ENCODE peak calls at places on chromosomes 16 and 17, in nine cellular contexts. One of them, this sample, is unnamed. For H3K4me1, the result is how much of the 10 kb centered on the place peaks cover.

GRCh38 chr16:19974607-19975006 is 90.0 kb upstream of the GPRC5B start:
- DNase-seq in GM12878: no peak
- DNase-seq in esophagus squamous epithelium: no peak
- DNase-seq in lower lobe of right lung: no peak
- DNase-seq in left ventricle myocardium inferior: no peak
- DNase-seq in uterus: no peak
- DNase-seq in ovary: no peak
- DNase-seq in Peyer's patch: no peak
- DNase-seq in A549: no peak
- DNase-seq in this sample: no peak

GRCh38 chr17:2138318-2138717 is 83.4 kb downstream of the HIC1 start:
- DNase-seq in GM12878: peak
- DNase-seq in esophagus squamous epithelium: no peak
- DNase-seq in lower lobe of right lung: peak
- DNase-seq in left ventricle myocardium inferior: no peak
- DNase-seq in uterus: no peak
- DNase-seq in ovary: no peak
- DNase-seq in Peyer's patch: peak
- DNase-seq in A549: no peak
- DNase-seq in this sample: no peak

GRCh38 chr16:58515871-58516767 is 802 bp downstream of the SETD6 start:
- DNase-seq in GM12878: no peak
- DNase-seq in esophagus squamous epithelium: no peak
- DNase-seq in lower lobe of right lung: peak
- DNase-seq in left ventricle myocardium inferior: no peak
- DNase-seq in uterus: no peak
- DNase-seq in ovary: peak
- DNase-seq in Peyer's patch: peak
- DNase-seq in A549: no peak
- DNase-seq in this sample: peak

GRCh38 chr16:1193143-1193824 is 31.8 kb downstream of the TPSG1 start:
- DNase-seq in GM12878: no peak
- DNase-seq in esophagus squamous epithelium: no peak
- DNase-seq in lower lobe of right lung: no peak
- DNase-seq in left ventricle myocardium inferior: no peak
- DNase-seq in uterus: no peak
- DNase-seq in ovary: no peak
- DNase-seq in Peyer's patch: no peak
- DNase-seq in A549: no peak
- DNase-seq in this sample: no peak

GRCh38 chr16:2341456-2342447 is 1.2 kb upstream of the ABCA3 start:
- DNase-seq in GM12878: no peak
- DNase-seq in esophagus squamous epithelium: no peak
- DNase-seq in lower lobe of right lung: peak
- DNase-seq in left ventricle myocardium inferior: peak
- DNase-seq in uterus: peak
- DNase-seq in ovary: peak
- DNase-seq in Peyer's patch: peak
- DNase-seq in A549: no peak
- DNase-seq in this sample: no peak

GRCh38 chr17:61385869-61386245 is 13.8 kb upstream of the TBX2 start:
- DNase-seq in GM12878: no peak
- DNase-seq in esophagus squamous epithelium: no peak
- DNase-seq in lower lobe of right lung: peak
- DNase-seq in left ventricle myocardium inferior: no peak
- DNase-seq in uterus: no peak
- DNase-seq in ovary: no peak
- DNase-seq in Peyer's patch: no peak
- DNase-seq in A549: no peak
- DNase-seq in this sample: no peak

GRCh38 chr17:77859035-77859360 is 99.5 kb upstream of the TNRC6C start:
- DNase-seq in GM12878: no peak
- DNase-seq in esophagus squamous epithelium: no peak
- DNase-seq in lower lobe of right lung: no peak
- DNase-seq in left ventricle myocardium inferior: no peak
- DNase-seq in uterus: no peak
- DNase-seq in ovary: no peak
- DNase-seq in Peyer's patch: no peak
- DNase-seq in A549: no peak
- DNase-seq in this sample: no peak

GRCh38 chr16:69890891-69891282 is 60.2 kb upstream of the CLEC18A start:
- DNase-seq in GM12878: no peak
- DNase-seq in esophagus squamous epithelium: no peak
- DNase-seq in lower lobe of right lung: no peak
- DNase-seq in left ventricle myocardium inferior: no peak
- DNase-seq in uterus: no peak
- DNase-seq in ovary: no peak
- DNase-seq in Peyer's patch: no peak
- DNase-seq in A549: no peak
- DNase-seq in this sample: no peak

GRCh38 chr17:6366144-6366755 is 68.7 kb downstream of the AIPL1 start:
- DNase-seq in GM12878: no peak
- DNase-seq in esophagus squamous epithelium: no peak
- DNase-seq in lower lobe of right lung: no peak
- DNase-seq in left ventricle myocardium inferior: no peak
- DNase-seq in uterus: no peak
- DNase-seq in ovary: no peak
- DNase-seq in Peyer's patch: no peak
- DNase-seq in A549: no peak
- DNase-seq in this sample: no peak

GRCh38 chr16:4494746-4495490 is 18.7 kb downstream of the HMOX2 start:
- DNase-seq in GM12878: no peak
- DNase-seq in esophagus squamous epithelium: no peak
- DNase-seq in lower lobe of right lung: no peak
- DNase-seq in left ventricle myocardium inferior: no peak
- DNase-seq in uterus: no peak
- DNase-seq in ovary: no peak
- DNase-seq in Peyer's patch: no peak
- DNase-seq in A549: peak
- DNase-seq in this sample: no peak

GRCh38 chr16:57354311-57354710 is 4.3 kb upstream of the CCL22 start:
- DNase-seq in GM12878: no peak
- DNase-seq in esophagus squamous epithelium: no peak
- DNase-seq in lower lobe of right lung: no peak
- DNase-seq in left ventricle myocardium inferior: no peak
- DNase-seq in uterus: no peak
- DNase-seq in ovary: no peak
- DNase-seq in Peyer's patch: no peak
- DNase-seq in A549: no peak
- DNase-seq in this sample: no peak

GRCh38 chr17:79220715-79221291 is 146.2 kb downstream of the ENGASE start:
- DNase-seq in GM12878: no peak
- DNase-seq in esophagus squamous epithelium: no peak
- DNase-seq in lower lobe of right lung: peak
- DNase-seq in left ventricle myocardium inferior: no peak
- DNase-seq in uterus: no peak
- DNase-seq in ovary: no peak
- DNase-seq in Peyer's patch: no peak
- DNase-seq in A549: no peak
- DNase-seq in this sample: no peak

GRCh38 chr17:82334622-82335394 is 1.2 kb upstream of the SECTM1 start:
- DNase-seq in GM12878: no peak
- DNase-seq in esophagus squamous epithelium: no peak
- DNase-seq in lower lobe of right lung: no peak
- DNase-seq in left ventricle myocardium inferior: no peak
- DNase-seq in uterus: no peak
- DNase-seq in ovary: no peak
- DNase-seq in Peyer's patch: no peak
- DNase-seq in A549: no peak
- DNase-seq in this sample: no peak
- H3K4me3 ChIP-seq in GM12878: peak
- H3K4me3 ChIP-seq in esophagus squamous epithelium: peak
- H3K4me3 ChIP-seq in lower lobe of right lung: peak
- H3K4me3 ChIP-seq in left ventricle myocardium inferior: peak
- H3K4me3 ChIP-seq in uterus: peak
- H3K4me3 ChIP-seq in ovary: peak
- H3K4me3 ChIP-seq in Peyer's patch: peak
- H3K4me3 ChIP-seq in A549: no peak
- H3K4me3 ChIP-seq in this sample: peak

GRCh38 chr16:27316038-27316680 is 2.4 kb downstream of the IL4R start:
- DNase-seq in GM12878: no peak
- DNase-seq in esophagus squamous epithelium: no peak
- DNase-seq in lower lobe of right lung: no peak
- DNase-seq in left ventricle myocardium inferior: no peak
- DNase-seq in uterus: no peak
- DNase-seq in ovary: no peak
- DNase-seq in Peyer's patch: peak
- DNase-seq in A549: no peak
- DNase-seq in this sample: no peak

GRCh38 chr16:27317738-27318398 is 4.1 kb downstream of the IL4R start:
- DNase-seq in GM12878: no peak
- DNase-seq in esophagus squamous epithelium: no peak
- DNase-seq in lower lobe of right lung: no peak
- DNase-seq in left ventricle myocardium inferior: no peak
- DNase-seq in uterus: no peak
- DNase-seq in ovary: no peak
- DNase-seq in Peyer's patch: no peak
- DNase-seq in A549: no peak
- DNase-seq in this sample: no peak

GRCh38 chr16:27318399-27319256 is 4.9 kb downstream of the IL4R start:
- DNase-seq in GM12878: no peak
- DNase-seq in esophagus squamous epithelium: no peak
- DNase-seq in lower lobe of right lung: peak
- DNase-seq in left ventricle myocardium inferior: peak
- DNase-seq in uterus: peak
- DNase-seq in ovary: peak
- DNase-seq in Peyer's patch: peak
- DNase-seq in A549: no peak
- DNase-seq in this sample: peak

GRCh38 chr16:27315333-27316037 is 1.7 kb downstream of the IL4R start:
- DNase-seq in GM12878: no peak
- DNase-seq in esophagus squamous epithelium: no peak
- DNase-seq in lower lobe of right lung: peak
- DNase-seq in left ventricle myocardium inferior: peak
- DNase-seq in uterus: peak
- DNase-seq in ovary: no peak
- DNase-seq in Peyer's patch: peak
- DNase-seq in A549: peak
- DNase-seq in this sample: peak

GRCh38 chr16:27317320-27317719 is 3.5 kb downstream of the IL4R start:
- DNase-seq in GM12878: no peak
- DNase-seq in esophagus squamous epithelium: no peak
- DNase-seq in lower lobe of right lung: no peak
- DNase-seq in left ventricle myocardium inferior: no peak
- DNase-seq in uterus: no peak
- DNase-seq in ovary: peak
- DNase-seq in Peyer's patch: peak
- DNase-seq in A549: no peak
- DNase-seq in this sample: no peak
- H3K27ac ChIP-seq in GM12878: no peak
- H3K27ac ChIP-seq in esophagus squamous epithelium: peak
- H3K27ac ChIP-seq in lower lobe of right lung: peak
- H3K27ac ChIP-seq in left ventricle myocardium inferior: peak
- H3K27ac ChIP-seq in uterus: peak
- H3K27ac ChIP-seq in ovary: no peak
- H3K27ac ChIP-seq in Peyer's patch: peak
- H3K27ac ChIP-seq in A549: no peak
- H3K27ac ChIP-seq in this sample: peak

GRCh38 chr16:83903739-83904138 is 4.8 kb downstream of the MLYCD start:
- DNase-seq in GM12878: no peak
- DNase-seq in esophagus squamous epithelium: no peak
- DNase-seq in lower lobe of right lung: no peak
- DNase-seq in left ventricle myocardium inferior: peak
- DNase-seq in uterus: no peak
- DNase-seq in ovary: peak
- DNase-seq in Peyer's patch: no peak
- DNase-seq in A549: no peak
- DNase-seq in this sample: no peak

GRCh38 chr16:83907111-83907510 is 8.2 kb downstream of the MLYCD start:
- DNase-seq in GM12878: no peak
- DNase-seq in esophagus squamous epithelium: no peak
- DNase-seq in lower lobe of right lung: no peak
- DNase-seq in left ventricle myocardium inferior: no peak
- DNase-seq in uterus: no peak
- DNase-seq in ovary: no peak
- DNase-seq in Peyer's patch: no peak
- DNase-seq in A549: no peak
- DNase-seq in this sample: no peak

GRCh38 chr16:83907926-83908325 is 9.0 kb downstream of the MLYCD start:
- DNase-seq in GM12878: no peak
- DNase-seq in esophagus squamous epithelium: no peak
- DNase-seq in lower lobe of right lung: no peak
- DNase-seq in left ventricle myocardium inferior: no peak
- DNase-seq in uterus: no peak
- DNase-seq in ovary: no peak
- DNase-seq in Peyer's patch: no peak
- DNase-seq in A549: no peak
- DNase-seq in this sample: no peak

GRCh38 chr16:83908798-83909197 is 9.9 kb downstream of the MLYCD start:
- DNase-seq in GM12878: no peak
- DNase-seq in esophagus squamous epithelium: no peak
- DNase-seq in lower lobe of right lung: no peak
- DNase-seq in left ventricle myocardium inferior: no peak
- DNase-seq in uterus: no peak
- DNase-seq in ovary: no peak
- DNase-seq in Peyer's patch: no peak
- DNase-seq in A549: no peak
- DNase-seq in this sample: no peak

GRCh38 chr16:83906690-83907089 is 7.8 kb downstream of the MLYCD start:
- DNase-seq in GM12878: no peak
- DNase-seq in esophagus squamous epithelium: no peak
- DNase-seq in lower lobe of right lung: no peak
- DNase-seq in left ventricle myocardium inferior: no peak
- DNase-seq in uterus: no peak
- DNase-seq in ovary: no peak
- DNase-seq in Peyer's patch: no peak
- DNase-seq in A549: no peak
- DNase-seq in this sample: no peak
- H3K4me1 ChIP-seq in GM12878: under half
- H3K4me1 ChIP-seq in esophagus squamous epithelium: under half
- H3K4me1 ChIP-seq in lower lobe of right lung: under half
- H3K4me1 ChIP-seq in left ventricle myocardium inferior: half or more
- H3K4me1 ChIP-seq in uterus: under half
- H3K4me1 ChIP-seq in ovary: under half
- H3K4me1 ChIP-seq in Peyer's patch: under half
- H3K4me1 ChIP-seq in A549: under half
- H3K4me1 ChIP-seq in this sample: under half

DNA sequence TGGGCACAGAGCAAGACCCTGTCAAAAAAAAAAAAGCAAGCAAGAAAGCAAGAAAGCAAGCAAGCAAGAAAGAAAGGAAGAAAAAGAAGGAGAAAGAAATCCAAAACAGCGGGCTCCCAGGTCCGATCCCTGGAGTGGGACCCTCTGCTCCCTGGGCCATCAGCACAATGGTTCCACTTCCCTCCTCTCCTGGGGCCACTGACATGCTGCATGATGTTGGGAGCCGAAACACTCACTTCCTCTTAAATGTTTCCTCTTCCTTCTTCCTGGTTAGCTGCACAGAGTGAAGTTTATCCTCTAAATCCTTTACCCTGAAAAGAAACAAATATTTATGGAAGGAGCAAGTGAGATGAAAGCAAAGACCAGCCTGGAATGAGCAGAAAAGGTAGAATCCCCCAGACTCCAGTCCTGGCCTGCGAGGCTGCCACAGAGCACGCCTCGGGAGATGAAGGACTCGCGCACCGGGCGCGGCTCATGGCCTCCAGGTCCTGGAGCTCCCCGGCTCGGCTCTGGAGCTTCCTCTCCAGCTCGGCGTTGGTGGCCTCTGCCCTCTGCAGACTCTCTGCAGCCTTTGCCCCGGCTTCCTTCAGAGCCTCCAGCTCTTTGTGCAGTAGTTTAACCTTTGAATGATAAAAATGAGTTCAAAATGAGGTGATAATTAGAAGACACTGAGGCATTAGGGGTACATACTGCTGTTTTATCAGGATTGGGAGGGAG is 19.0 kb downstream of the CCDC57 start:
- DNase-seq in GM12878: no peak
- DNase-seq in esophagus squamous epithelium: no peak
- DNase-seq in lower lobe of right lung: no peak
- DNase-seq in left ventricle myocardium inferior: no peak
- DNase-seq in uterus: no peak
- DNase-seq in ovary: no peak
- DNase-seq in Peyer's patch: peak
- DNase-seq in A549: no peak
- DNase-seq in this sample: no peak
- H3K4me3 ChIP-seq in GM12878: no peak
- H3K4me3 ChIP-seq in esophagus squamous epithelium: peak
- H3K4me3 ChIP-seq in lower lobe of right lung: peak
- H3K4me3 ChIP-seq in left ventricle myocardium inferior: peak
- H3K4me3 ChIP-seq in uterus: no peak
- H3K4me3 ChIP-seq in ovary: no peak
- H3K4me3 ChIP-seq in Peyer's patch: peak
- H3K4me3 ChIP-seq in A549: no peak
- H3K4me3 ChIP-seq in this sample: no peak

This sample was measured in CD4-positive, CD25-positive, alpha-beta regulatory T cell.